ENCODE peak calls at places on chromosome 21, in six cellular contexts. One of them, this sample, is unnamed.
A peak's percentile ranks its signal among the peaks of the same experiment; 100 is the strongest.

GRCh38 chr21:31558839-31559367 is 100.6 kb upstream of the SOD1 start:
- DNase-seq in cardiac muscle cell: peak; percentile 97
- DNase-seq in pancreas: peak; percentile 73
- DNase-seq in Caco-2: peak; percentile 94
- DNase-seq in cardiac fibroblast: peak; percentile 96
- DNase-seq in fibroblast of lung: peak; percentile 90
- DNase-seq in this sample: peak; percentile 69

GRCh38 chr21:31554511-31555022 is 104.9 kb upstream of the SOD1 start:
- DNase-seq in cardiac muscle cell: no peak
- DNase-seq in pancreas: no peak
- DNase-seq in Caco-2: no peak
- DNase-seq in cardiac fibroblast: peak; percentile 26
- DNase-seq in fibroblast of lung: no peak
- DNase-seq in this sample: peak; percentile 57

GRCh38 chr21:35428041-35428400 is 378.9 kb upstream of the RUNX1 start:
- DNase-seq in cardiac muscle cell: no peak
- DNase-seq in pancreas: no peak
- DNase-seq in Caco-2: no peak
- DNase-seq in cardiac fibroblast: peak; percentile 26
- DNase-seq in fibroblast of lung: peak; percentile 11
- DNase-seq in this sample: no peak

GRCh38 chr21:43337901-43338655 is 88.9 kb downstream of the SIK1 start:
- DNase-seq in cardiac muscle cell: no peak
- DNase-seq in pancreas: no peak
- DNase-seq in Caco-2: no peak
- DNase-seq in cardiac fibroblast: no peak
- DNase-seq in fibroblast of lung: no peak
- DNase-seq in this sample: no peak

GRCh38 chr21:46250146-46250725 is 21.7 kb upstream of the LSS start:
- DNase-seq in cardiac muscle cell: no peak
- DNase-seq in pancreas: no peak
- DNase-seq in Caco-2: no peak
- DNase-seq in cardiac fibroblast: no peak
- DNase-seq in fibroblast of lung: peak; percentile 38
- DNase-seq in this sample: peak; percentile 52

GRCh38 chr21:35178812-35179211 is 129.7 kb upstream of the RUNX1 start:
- DNase-seq in cardiac muscle cell: no peak
- DNase-seq in pancreas: no peak
- DNase-seq in Caco-2: no peak
- DNase-seq in cardiac fibroblast: no peak
- DNase-seq in fibroblast of lung: peak; percentile 38
- DNase-seq in this sample: no peak

GRCh38 chr21:39662411-39662953 is 49.7 kb downstream of the B3GALT5 start:
- DNase-seq in cardiac muscle cell: no peak
- DNase-seq in pancreas: no peak
- DNase-seq in Caco-2: no peak
- DNase-seq in cardiac fibroblast: no peak
- DNase-seq in fibroblast of lung: no peak
- DNase-seq in this sample: no peak

GRCh38 chr21:35116777-35117176 is 67.7 kb upstream of the RUNX1 start:
- DNase-seq in cardiac muscle cell: no peak
- DNase-seq in pancreas: no peak
- DNase-seq in Caco-2: no peak
- DNase-seq in cardiac fibroblast: no peak
- DNase-seq in fibroblast of lung: no peak
- DNase-seq in this sample: no peak

GRCh38 chr21:34830386-34831140 is 161.8 kb downstream of the CLIC6 start:
- DNase-seq in cardiac muscle cell: no peak
- DNase-seq in pancreas: no peak
- DNase-seq in Caco-2: no peak
- DNase-seq in cardiac fibroblast: peak; percentile 35
- DNase-seq in fibroblast of lung: no peak
- DNase-seq in this sample: no peak

GRCh38 chr21:46538851-46539666 is 65.8 kb downstream of the S100B start:
- DNase-seq in cardiac muscle cell: no peak
- DNase-seq in pancreas: no peak
- DNase-seq in Caco-2: no peak
- DNase-seq in cardiac fibroblast: no peak
- DNase-seq in fibroblast of lung: no peak
- DNase-seq in this sample: no peak

GRCh38 chr21:14762734-14763694 is 216.9 kb upstream of the SAMSN1 start:
- DNase-seq in cardiac muscle cell: no peak
- DNase-seq in pancreas: no peak
- DNase-seq in Caco-2: no peak
- DNase-seq in cardiac fibroblast: no peak
- DNase-seq in fibroblast of lung: no peak
- DNase-seq in this sample: peak; percentile 83

GRCh38 chr21:23789864-23790263 is 1817.4 kb downstream of the MRPL39 start:
- DNase-seq in cardiac muscle cell: no peak
- DNase-seq in pancreas: no peak
- DNase-seq in Caco-2: no peak
- DNase-seq in cardiac fibroblast: no peak
- DNase-seq in fibroblast of lung: no peak
- DNase-seq in this sample: no peak

GRCh38 chr21:15943009-15943666 is 213.4 kb downstream of the USP25 start:
- DNase-seq in cardiac muscle cell: no peak
- DNase-seq in pancreas: no peak
- DNase-seq in Caco-2: no peak
- DNase-seq in cardiac fibroblast: peak; percentile 5
- DNase-seq in fibroblast of lung: peak; percentile 10
- DNase-seq in this sample: no peak

GRCh38 chr21:33540711-33541104 is 1.2 kb downstream of the GART start:
- DNase-seq in cardiac muscle cell: no peak
- DNase-seq in pancreas: no peak
- DNase-seq in Caco-2: no peak
- DNase-seq in cardiac fibroblast: no peak
- DNase-seq in fibroblast of lung: no peak
- DNase-seq in this sample: no peak

GRCh38 chr21:41953831-41954653 is at the start of gene C2CD2:
- DNase-seq in cardiac muscle cell: peak; percentile 82
- DNase-seq in pancreas: peak; percentile 82
- DNase-seq in Caco-2: peak; percentile 68
- DNase-seq in cardiac fibroblast: peak; percentile 82
- DNase-seq in fibroblast of lung: peak; percentile 71
- DNase-seq in this sample: peak; percentile 89

GRCh38 chr21:21714396-21714795 is 716.2 kb downstream of the NCAM2 start:
- DNase-seq in cardiac muscle cell: no peak
- DNase-seq in pancreas: no peak
- DNase-seq in Caco-2: no peak
- DNase-seq in cardiac fibroblast: peak; percentile 63
- DNase-seq in fibroblast of lung: peak; percentile 72
- DNase-seq in this sample: no peak

GRCh38 chr21:34702341-34702807 is 33.6 kb downstream of the CLIC6 start:
- DNase-seq in cardiac muscle cell: no peak
- DNase-seq in pancreas: no peak
- DNase-seq in Caco-2: no peak
- DNase-seq in cardiac fibroblast: peak; percentile 77
- DNase-seq in fibroblast of lung: peak; percentile 89
- DNase-seq in this sample: no peak

GRCh38 chr21:33760641-33761103 is 118.4 kb downstream of the ITSN1 start:
- DNase-seq in cardiac muscle cell: no peak
- DNase-seq in pancreas: no peak
- DNase-seq in Caco-2: no peak
- DNase-seq in cardiac fibroblast: peak; percentile 65
- DNase-seq in fibroblast of lung: peak; percentile 71
- DNase-seq in this sample: no peak

GRCh38 chr21:35995522-35996088 is 64.7 kb downstream of the SETD4 start:
- DNase-seq in cardiac muscle cell: no peak
- DNase-seq in pancreas: no peak
- DNase-seq in Caco-2: no peak
- DNase-seq in cardiac fibroblast: no peak
- DNase-seq in fibroblast of lung: no peak
- DNase-seq in this sample: no peak

GRCh38 chr21:15281714-15282113 is 216.9 kb upstream of the NRIP1 start:
- DNase-seq in cardiac muscle cell: no peak
- DNase-seq in pancreas: no peak
- DNase-seq in Caco-2: no peak
- DNase-seq in cardiac fibroblast: no peak
- DNase-seq in fibroblast of lung: no peak
- DNase-seq in this sample: no peak

GRCh38 chr21:33899199-33899598 is 16.4 kb downstream of the ATP5PO start:
- DNase-seq in cardiac muscle cell: no peak
- DNase-seq in pancreas: no peak
- DNase-seq in Caco-2: no peak
- DNase-seq in cardiac fibroblast: no peak
- DNase-seq in fibroblast of lung: peak; percentile 28
- DNase-seq in this sample: no peak

GRCh38 chr21:35340273-35340672 is 291.2 kb upstream of the RUNX1 start:
- DNase-seq in cardiac muscle cell: no peak
- DNase-seq in pancreas: no peak
- DNase-seq in Caco-2: no peak
- DNase-seq in cardiac fibroblast: no peak
- DNase-seq in fibroblast of lung: no peak
- DNase-seq in this sample: no peak

GRCh38 chr21:31857096-31857495 is 15.7 kb upstream of the HUNK start:
- DNase-seq in cardiac muscle cell: no peak
- DNase-seq in pancreas: no peak
- DNase-seq in Caco-2: no peak
- DNase-seq in cardiac fibroblast: no peak
- DNase-seq in fibroblast of lung: no peak
- DNase-seq in this sample: no peak

GRCh38 chr21:18760247-18760646 is 356.7 kb upstream of the TMPRSS15 start:
- DNase-seq in cardiac muscle cell: no peak
- DNase-seq in pancreas: no peak
- DNase-seq in Caco-2: no peak
- DNase-seq in cardiac fibroblast: no peak
- DNase-seq in fibroblast of lung: no peak
- DNase-seq in this sample: no peak

GRCh38 chr21:32089771-32090170 is 189.1 kb downstream of the MIS18A start:
- DNase-seq in cardiac muscle cell: no peak
- DNase-seq in pancreas: no peak
- DNase-seq in Caco-2: peak; percentile 50
- DNase-seq in cardiac fibroblast: no peak
- DNase-seq in fibroblast of lung: no peak
- DNase-seq in this sample: no peak

GRCh38 chr21:33850401-33850800 is 65.2 kb downstream of the ATP5PO start:
- DNase-seq in cardiac muscle cell: no peak
- DNase-seq in pancreas: no peak
- DNase-seq in Caco-2: no peak
- DNase-seq in cardiac fibroblast: no peak
- DNase-seq in fibroblast of lung: no peak
- DNase-seq in this sample: no peak

GRCh38 chr21:25942145-25942544 is 207.4 kb downstream of the GABPA start:
- DNase-seq in cardiac muscle cell: no peak
- DNase-seq in pancreas: no peak
- DNase-seq in Caco-2: no peak
- DNase-seq in cardiac fibroblast: peak; percentile 41
- DNase-seq in fibroblast of lung: no peak
- DNase-seq in this sample: no peak

GRCh38 chr21:40842197-40842552 is 4.8 kb downstream of the DSCAM start:
- DNase-seq in cardiac muscle cell: no peak
- DNase-seq in pancreas: no peak
- DNase-seq in Caco-2: no peak
- DNase-seq in cardiac fibroblast: no peak
- DNase-seq in fibroblast of lung: no peak
- DNase-seq in this sample: no peak

GRCh38 chr21:40839551-40839950 is 7.4 kb downstream of the DSCAM start:
- DNase-seq in cardiac muscle cell: peak; percentile 9
- DNase-seq in pancreas: no peak
- DNase-seq in Caco-2: no peak
- DNase-seq in cardiac fibroblast: no peak
- DNase-seq in fibroblast of lung: no peak
- DNase-seq in this sample: no peak

GRCh38 chr21:40844935-40845334 is 2.0 kb downstream of the DSCAM start:
- DNase-seq in cardiac muscle cell: no peak
- DNase-seq in pancreas: no peak
- DNase-seq in Caco-2: no peak
- DNase-seq in cardiac fibroblast: no peak
- DNase-seq in fibroblast of lung: no peak
- DNase-seq in this sample: no peak

GRCh38 chr21:40840441-40840840 is 6.5 kb downstream of the DSCAM start:
- DNase-seq in cardiac muscle cell: no peak
- DNase-seq in pancreas: no peak
- DNase-seq in Caco-2: no peak
- DNase-seq in cardiac fibroblast: no peak
- DNase-seq in fibroblast of lung: no peak
- DNase-seq in this sample: no peak

GRCh38 chr21:40841524-40842196 is 5.3 kb downstream of the DSCAM start:
- DNase-seq in cardiac muscle cell: peak; percentile 88
- DNase-seq in pancreas: peak; percentile 58
- DNase-seq in Caco-2: peak; percentile 71
- DNase-seq in cardiac fibroblast: no peak
- DNase-seq in fibroblast of lung: no peak
- DNase-seq in this sample: peak; percentile 2
- H3K4me3 ChIP-seq in cardiac muscle cell: peak overlapping the region; percentile 55
- H3K4me3 ChIP-seq in pancreas: no peak overlapping the region
- H3K4me3 ChIP-seq in Caco-2: peak overlapping the region; percentile 23
- H3K4me3 ChIP-seq in cardiac fibroblast: no peak overlapping the region
- H3K4me3 ChIP-seq in fibroblast of lung: no peak overlapping the region
- H3K4me3 ChIP-seq in this sample: no peak overlapping the region

GRCh38 chr21:37257526-37257966 is 9.6 kb downstream of the VPS26C start:
- DNase-seq in cardiac muscle cell: no peak
- DNase-seq in pancreas: peak; percentile 26
- DNase-seq in Caco-2: peak; percentile 65
- DNase-seq in cardiac fibroblast: peak; percentile 48
- DNase-seq in fibroblast of lung: peak; percentile 36
- DNase-seq in this sample: no peak
- TF ChIP-seq CTCF in cardiac muscle cell: no peak
- TF ChIP-seq CTCF in pancreas: no peak
- TF ChIP-seq CTCF in Caco-2: no peak
- TF ChIP-seq CTCF in cardiac fibroblast: no peak
- TF ChIP-seq CTCF in fibroblast of lung: no peak
- TF ChIP-seq CTCF in this sample: no peak

GRCh38 chr21:44873356-44874239 is at the start of gene PTTG1IP:
- DNase-seq in cardiac muscle cell: peak; percentile 99
- DNase-seq in pancreas: peak; percentile 99
- DNase-seq in Caco-2: peak; percentile 98
- DNase-seq in cardiac fibroblast: peak; percentile 98
- DNase-seq in fibroblast of lung: peak; percentile 97
- DNase-seq in this sample: peak; percentile 99
- H3K4me3 ChIP-seq in cardiac muscle cell: peak within 1 kb of the TSS; percentile 64
- H3K4me3 ChIP-seq in pancreas: peak within 1 kb of the TSS; percentile 45
- H3K4me3 ChIP-seq in Caco-2: peak within 1 kb of the TSS; percentile 95
- H3K4me3 ChIP-seq in cardiac fibroblast: peak within 1 kb of the TSS; percentile 82
- H3K4me3 ChIP-seq in fibroblast of lung: peak within 1 kb of the TSS; percentile 76
- H3K4me3 ChIP-seq in this sample: peak within 1 kb of the TSS; percentile 80

DNA sequence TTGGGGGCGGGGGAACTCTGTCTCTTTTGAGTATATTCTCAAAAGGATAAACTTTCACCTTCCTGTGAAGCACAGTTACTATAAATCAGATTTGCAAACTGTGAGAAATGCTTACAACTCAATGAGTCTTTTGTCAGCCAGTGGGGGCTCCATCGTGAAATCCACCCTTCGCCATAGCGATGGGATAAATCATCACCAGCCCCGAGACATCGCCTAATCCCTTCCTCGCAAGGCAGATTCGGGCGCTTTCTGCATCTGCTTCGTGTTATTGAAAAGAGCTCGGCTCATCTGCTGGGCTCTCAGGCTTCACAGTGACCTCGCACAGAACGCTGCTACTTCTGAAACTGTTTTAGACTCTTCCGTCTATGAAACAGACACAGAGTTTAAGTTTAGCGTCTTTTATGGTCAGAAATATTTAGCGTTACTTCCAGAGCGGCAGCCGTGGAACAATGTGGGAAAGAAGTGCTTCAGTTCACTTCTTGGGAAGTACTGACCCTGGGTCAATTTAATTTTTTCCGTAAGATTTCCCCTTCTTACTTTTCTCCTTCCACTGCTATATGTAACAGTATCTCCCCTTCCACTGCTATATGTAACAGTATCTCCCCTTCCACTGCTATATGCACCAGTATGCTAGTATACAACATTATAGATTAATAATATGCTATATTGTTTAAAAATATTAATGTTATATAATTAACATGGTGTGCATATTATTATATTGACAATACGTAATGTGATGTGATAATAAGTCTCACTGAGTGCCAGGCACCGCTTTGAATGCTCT is 69.5 kb upstream of the ERG start:
- DNase-seq in cardiac muscle cell: no peak
- DNase-seq in pancreas: no peak
- DNase-seq in Caco-2: no peak
- DNase-seq in cardiac fibroblast: peak; percentile 18
- DNase-seq in fibroblast of lung: peak; percentile 8
- DNase-seq in this sample: no peak
- TF ChIP-seq CTCF in cardiac muscle cell: no peak
- TF ChIP-seq CTCF in pancreas: no peak
- TF ChIP-seq CTCF in Caco-2: no peak
- TF ChIP-seq CTCF in cardiac fibroblast: no peak
- TF ChIP-seq CTCF in fibroblast of lung: no peak
- TF ChIP-seq CTCF in this sample: no peak

This sample was measured in GM12865.